ENCODE peak calls at places on chromosomes 3 and 15, in ten cellular contexts. One of them, this sample, is unnamed. For H3K36me3, the result is how much of the 10 kb centered on the place peaks cover.

GRCh38 chr3:131804565-131805133 is 230.2 kb downstream of the CPNE4 start:
- DNase-seq in lower lobe of right lung: no peak
- DNase-seq in tibial artery: no peak
- DNase-seq in iPS DF 6.9: no peak
- DNase-seq in HepG2: no peak
- DNase-seq in adipocyte: no peak
- DNase-seq in aorta: no peak
- DNase-seq in IMR-90: no peak
- DNase-seq in Peyer's patch: no peak
- DNase-seq in adrenal gland: peak
- DNase-seq in this sample: no peak

GRCh38 chr15:52751522-52751921 is 38.6 kb downstream of the ONECUT1 start:
- DNase-seq in lower lobe of right lung: no peak
- DNase-seq in tibial artery: no peak
- DNase-seq in iPS DF 6.9: no peak
- DNase-seq in HepG2: no peak
- DNase-seq in adipocyte: no peak
- DNase-seq in aorta: no peak
- DNase-seq in IMR-90: no peak
- DNase-seq in Peyer's patch: no peak
- DNase-seq in adrenal gland: no peak
- DNase-seq in this sample: no peak

GRCh38 chr3:42753757-42754156 is 19.3 kb downstream of the CCDC13 start:
- DNase-seq in lower lobe of right lung: no peak
- DNase-seq in tibial artery: peak
- DNase-seq in iPS DF 6.9: no peak
- DNase-seq in HepG2: no peak
- DNase-seq in adipocyte: no peak
- DNase-seq in aorta: no peak
- DNase-seq in IMR-90: no peak
- DNase-seq in Peyer's patch: no peak
- DNase-seq in adrenal gland: no peak
- DNase-seq in this sample: no peak

GRCh38 chr15:22892333-22892732 is 53.9 kb downstream of the NIPA2 start:
- DNase-seq in lower lobe of right lung: no peak
- DNase-seq in tibial artery: no peak
- DNase-seq in iPS DF 6.9: no peak
- DNase-seq in HepG2: no peak
- DNase-seq in adipocyte: no peak
- DNase-seq in aorta: no peak
- DNase-seq in IMR-90: no peak
- DNase-seq in Peyer's patch: no peak
- DNase-seq in adrenal gland: no peak
- DNase-seq in this sample: no peak

GRCh38 chr15:67865331-67865730 is 25.5 kb upstream of the RNU6-1 start:
- DNase-seq in lower lobe of right lung: no peak
- DNase-seq in tibial artery: no peak
- DNase-seq in iPS DF 6.9: no peak
- DNase-seq in HepG2: no peak
- DNase-seq in adipocyte: peak
- DNase-seq in aorta: no peak
- DNase-seq in IMR-90: peak
- DNase-seq in Peyer's patch: no peak
- DNase-seq in adrenal gland: no peak
- DNase-seq in this sample: no peak

GRCh38 chr3:27632431-27633223 is 89.5 kb downstream of the EOMES start:
- DNase-seq in lower lobe of right lung: peak
- DNase-seq in tibial artery: peak
- DNase-seq in iPS DF 6.9: no peak
- DNase-seq in HepG2: peak
- DNase-seq in adipocyte: peak
- DNase-seq in aorta: peak
- DNase-seq in IMR-90: peak
- DNase-seq in Peyer's patch: peak
- DNase-seq in adrenal gland: peak
- DNase-seq in this sample: peak

GRCh38 chr3:138854204-138854603 is 19.5 kb upstream of the PIK3CB start:
- DNase-seq in lower lobe of right lung: no peak
- DNase-seq in tibial artery: no peak
- DNase-seq in iPS DF 6.9: no peak
- DNase-seq in HepG2: peak
- DNase-seq in adipocyte: no peak
- DNase-seq in aorta: no peak
- DNase-seq in IMR-90: no peak
- DNase-seq in Peyer's patch: no peak
- DNase-seq in adrenal gland: no peak
- DNase-seq in this sample: no peak

GRCh38 chr15:85694086-85694485 is 100.6 kb downstream of the KLHL25 start:
- DNase-seq in lower lobe of right lung: no peak
- DNase-seq in tibial artery: no peak
- DNase-seq in iPS DF 6.9: no peak
- DNase-seq in HepG2: no peak
- DNase-seq in adipocyte: no peak
- DNase-seq in aorta: no peak
- DNase-seq in IMR-90: no peak
- DNase-seq in Peyer's patch: no peak
- DNase-seq in adrenal gland: no peak
- DNase-seq in this sample: no peak

GRCh38 chr15:100106732-100107131 is 235.0 kb downstream of the ADAMTS17 start:
- DNase-seq in lower lobe of right lung: no peak
- DNase-seq in tibial artery: no peak
- DNase-seq in iPS DF 6.9: no peak
- DNase-seq in HepG2: no peak
- DNase-seq in adipocyte: no peak
- DNase-seq in aorta: peak
- DNase-seq in IMR-90: no peak
- DNase-seq in Peyer's patch: peak
- DNase-seq in adrenal gland: peak
- DNase-seq in this sample: no peak

GRCh38 chr3:52014613-52015012 is 18.9 kb upstream of the RPL29 start:
- DNase-seq in lower lobe of right lung: no peak
- DNase-seq in tibial artery: no peak
- DNase-seq in iPS DF 6.9: no peak
- DNase-seq in HepG2: no peak
- DNase-seq in adipocyte: no peak
- DNase-seq in aorta: no peak
- DNase-seq in IMR-90: no peak
- DNase-seq in Peyer's patch: no peak
- DNase-seq in adrenal gland: no peak
- DNase-seq in this sample: no peak

GRCh38 chr15:83372434-83372873 is 74.7 kb upstream of the SH3GL3 start:
- DNase-seq in lower lobe of right lung: no peak
- DNase-seq in tibial artery: no peak
- DNase-seq in iPS DF 6.9: no peak
- DNase-seq in HepG2: no peak
- DNase-seq in adipocyte: no peak
- DNase-seq in aorta: no peak
- DNase-seq in IMR-90: no peak
- DNase-seq in Peyer's patch: no peak
- DNase-seq in adrenal gland: no peak
- DNase-seq in this sample: no peak

GRCh38 chr3:147422934-147423599 is 13.9 kb downstream of the ZIC1 start:
- DNase-seq in lower lobe of right lung: no peak
- DNase-seq in tibial artery: no peak
- DNase-seq in iPS DF 6.9: no peak
- DNase-seq in HepG2: no peak
- DNase-seq in adipocyte: no peak
- DNase-seq in aorta: no peak
- DNase-seq in IMR-90: no peak
- DNase-seq in Peyer's patch: no peak
- DNase-seq in adrenal gland: no peak
- DNase-seq in this sample: no peak

GRCh38 chr3:151232991-151233390 is 30.0 kb upstream of the GPR171 start:
- DNase-seq in lower lobe of right lung: no peak
- DNase-seq in tibial artery: no peak
- DNase-seq in iPS DF 6.9: no peak
- DNase-seq in HepG2: no peak
- DNase-seq in adipocyte: no peak
- DNase-seq in aorta: no peak
- DNase-seq in IMR-90: no peak
- DNase-seq in Peyer's patch: no peak
- DNase-seq in adrenal gland: no peak
- DNase-seq in this sample: no peak

GRCh38 chr3:9497821-9498565 is 55.6 kb downstream of the LHFPL4 start:
- DNase-seq in lower lobe of right lung: no peak
- DNase-seq in tibial artery: no peak
- DNase-seq in iPS DF 6.9: no peak
- DNase-seq in HepG2: no peak
- DNase-seq in adipocyte: no peak
- DNase-seq in aorta: no peak
- DNase-seq in IMR-90: peak
- DNase-seq in Peyer's patch: no peak
- DNase-seq in adrenal gland: no peak
- DNase-seq in this sample: no peak

GRCh38 chr15:39358441-39359041 is 222.3 kb upstream of the THBS1 start:
- DNase-seq in lower lobe of right lung: no peak
- DNase-seq in tibial artery: peak
- DNase-seq in iPS DF 6.9: no peak
- DNase-seq in HepG2: peak
- DNase-seq in adipocyte: peak
- DNase-seq in aorta: peak
- DNase-seq in IMR-90: peak
- DNase-seq in Peyer's patch: no peak
- DNase-seq in adrenal gland: peak
- DNase-seq in this sample: no peak

GRCh38 chr3:133944181-133944580 is 48.5 kb upstream of the RAB6B start:
- DNase-seq in lower lobe of right lung: no peak
- DNase-seq in tibial artery: peak
- DNase-seq in iPS DF 6.9: no peak
- DNase-seq in HepG2: no peak
- DNase-seq in adipocyte: peak
- DNase-seq in aorta: no peak
- DNase-seq in IMR-90: peak
- DNase-seq in Peyer's patch: no peak
- DNase-seq in adrenal gland: no peak
- DNase-seq in this sample: no peak
- H3K36me3 ChIP-seq in lower lobe of right lung: under half
- H3K36me3 ChIP-seq in tibial artery: under half
- H3K36me3 ChIP-seq in iPS DF 6.9: under half
- H3K36me3 ChIP-seq in HepG2: under half
- H3K36me3 ChIP-seq in adipocyte: under half
- H3K36me3 ChIP-seq in aorta: under half
- H3K36me3 ChIP-seq in IMR-90: under half
- H3K36me3 ChIP-seq in Peyer's patch: under half
- H3K36me3 ChIP-seq in adrenal gland: under half
- H3K36me3 ChIP-seq in this sample: under half

GRCh38 chr15:74802290-74802689 is 10.3 kb upstream of the LMAN1L start:
- DNase-seq in lower lobe of right lung: no peak
- DNase-seq in tibial artery: no peak
- DNase-seq in iPS DF 6.9: no peak
- DNase-seq in HepG2: no peak
- DNase-seq in adipocyte: no peak
- DNase-seq in aorta: peak
- DNase-seq in IMR-90: no peak
- DNase-seq in Peyer's patch: no peak
- DNase-seq in adrenal gland: no peak
- DNase-seq in this sample: no peak
- H3K36me3 ChIP-seq in lower lobe of right lung: half or more
- H3K36me3 ChIP-seq in tibial artery: under half
- H3K36me3 ChIP-seq in iPS DF 6.9: under half
- H3K36me3 ChIP-seq in HepG2: under half
- H3K36me3 ChIP-seq in adipocyte: half or more
- H3K36me3 ChIP-seq in aorta: under half
- H3K36me3 ChIP-seq in IMR-90: under half
- H3K36me3 ChIP-seq in Peyer's patch: half or more
- H3K36me3 ChIP-seq in adrenal gland: under half
- H3K36me3 ChIP-seq in this sample: half or more

DNA sequence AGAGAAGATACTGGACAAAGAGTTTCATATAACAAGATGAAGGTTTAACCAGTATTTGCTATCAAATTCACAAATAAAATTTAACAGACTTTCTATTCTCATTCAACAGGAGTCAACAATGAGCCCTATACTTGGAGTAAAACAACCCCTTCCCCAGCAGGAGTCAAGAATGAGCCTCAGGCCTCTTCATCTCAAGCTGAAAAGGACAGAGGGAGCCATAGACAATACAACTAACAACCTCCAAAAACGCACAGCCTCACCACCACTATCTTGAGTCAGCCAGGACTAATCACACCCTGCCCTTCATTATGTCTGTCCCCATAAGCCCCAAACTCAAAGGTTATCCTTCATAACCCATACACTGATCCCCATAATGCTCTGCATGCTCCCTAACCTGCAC is 36.4 kb downstream of the ETFA start:
- DNase-seq in lower lobe of right lung: no peak
- DNase-seq in tibial artery: no peak
- DNase-seq in iPS DF 6.9: no peak
- DNase-seq in HepG2: no peak
- DNase-seq in adipocyte: no peak
- DNase-seq in aorta: no peak
- DNase-seq in IMR-90: no peak
- DNase-seq in Peyer's patch: no peak
- DNase-seq in adrenal gland: no peak
- DNase-seq in this sample: no peak
- H3K36me3 ChIP-seq in lower lobe of right lung: half or more
- H3K36me3 ChIP-seq in tibial artery: under half
- H3K36me3 ChIP-seq in iPS DF 6.9: under half
- H3K36me3 ChIP-seq in HepG2: under half
- H3K36me3 ChIP-seq in adipocyte: half or more
- H3K36me3 ChIP-seq in aorta: under half
- H3K36me3 ChIP-seq in IMR-90: under half
- H3K36me3 ChIP-seq in Peyer's patch: half or more
- H3K36me3 ChIP-seq in adrenal gland: under half
- H3K36me3 ChIP-seq in this sample: under half

GRCh38 chr3:172129534-172129867 is 90.1 kb downstream of the FNDC3B start:
- DNase-seq in lower lobe of right lung: no peak
- DNase-seq in tibial artery: no peak
- DNase-seq in iPS DF 6.9: no peak
- DNase-seq in HepG2: no peak
- DNase-seq in adipocyte: no peak
- DNase-seq in aorta: no peak
- DNase-seq in IMR-90: no peak
- DNase-seq in Peyer's patch: no peak
- DNase-seq in adrenal gland: no peak
- DNase-seq in this sample: no peak

GRCh38 chr3:172129868-172130751 is 90.7 kb downstream of the FNDC3B start:
- DNase-seq in lower lobe of right lung: peak
- DNase-seq in tibial artery: peak
- DNase-seq in iPS DF 6.9: no peak
- DNase-seq in HepG2: peak
- DNase-seq in adipocyte: peak
- DNase-seq in aorta: peak
- DNase-seq in IMR-90: peak
- DNase-seq in Peyer's patch: peak
- DNase-seq in adrenal gland: peak
- DNase-seq in this sample: peak

GRCh38 chr3:172127141-172127540 is 87.8 kb downstream of the FNDC3B start:
- DNase-seq in lower lobe of right lung: no peak
- DNase-seq in tibial artery: no peak
- DNase-seq in iPS DF 6.9: no peak
- DNase-seq in HepG2: no peak
- DNase-seq in adipocyte: no peak
- DNase-seq in aorta: no peak
- DNase-seq in IMR-90: no peak
- DNase-seq in Peyer's patch: no peak
- DNase-seq in adrenal gland: no peak
- DNase-seq in this sample: no peak

GRCh38 chr3:172127929-172128580 is 88.7 kb downstream of the FNDC3B start:
- DNase-seq in lower lobe of right lung: no peak
- DNase-seq in tibial artery: no peak
- DNase-seq in iPS DF 6.9: no peak
- DNase-seq in HepG2: peak
- DNase-seq in adipocyte: no peak
- DNase-seq in aorta: no peak
- DNase-seq in IMR-90: no peak
- DNase-seq in Peyer's patch: no peak
- DNase-seq in adrenal gland: no peak
- DNase-seq in this sample: no peak

GRCh38 chr3:172128852-172129251 is 89.5 kb downstream of the FNDC3B start:
- DNase-seq in lower lobe of right lung: no peak
- DNase-seq in tibial artery: no peak
- DNase-seq in iPS DF 6.9: no peak
- DNase-seq in HepG2: no peak
- DNase-seq in adipocyte: no peak
- DNase-seq in aorta: no peak
- DNase-seq in IMR-90: no peak
- DNase-seq in Peyer's patch: no peak
- DNase-seq in adrenal gland: no peak
- DNase-seq in this sample: no peak
- H3K36me3 ChIP-seq in lower lobe of right lung: under half
- H3K36me3 ChIP-seq in tibial artery: under half
- H3K36me3 ChIP-seq in iPS DF 6.9: under half
- H3K36me3 ChIP-seq in HepG2: under half
- H3K36me3 ChIP-seq in adipocyte: under half
- H3K36me3 ChIP-seq in aorta: under half
- H3K36me3 ChIP-seq in IMR-90: under half
- H3K36me3 ChIP-seq in Peyer's patch: under half
- H3K36me3 ChIP-seq in adrenal gland: under half
- H3K36me3 ChIP-seq in this sample: under half

This sample was measured in CD4-positive, alpha-beta memory T cell.